ENCODE peak calls at places on chromosomes 16 and 17, in five cellular contexts. Z, D, X, N and E are unnamed samples.

GRCh38 chr16:30927789-30928378 is 4.5 kb downstream of the FBXL19 start:
- DNase-seq in X (peak), N (peak), Z (peak), D (no peak), E (no peak)

GRCh38 chr17:70050931-70051330 is 24.1 kb upstream of the KCNJ16 start:
- DNase-seq in D (no peak), X (no peak), N (no peak), Z (no peak), E (no peak)

GRCh38 chr17:39700148-39700987 is 504 bp downstream of the ERBB2 start:
- DNase-seq in Z (peak), D (no peak), X (no peak), N (no peak), E (no peak)

GRCh38 chr16:81723098-81723723 is 55.9 kb upstream of the PLCG2 start:
- DNase-seq in X (peak), Z (peak), N (peak), D (peak), E (peak)

GRCh38 chr17:40810505-40810904 is 10.7 kb upstream of the KRT28 start:
- DNase-seq in D (no peak), X (no peak), Z (peak), N (no peak), E (no peak)

GRCh38 chr17:39934324-39934723 is 6.8 kb downstream of the LRRC3C start:
- DNase-seq in X (no peak), D (no peak), N (no peak), Z (no peak), E (no peak)

GRCh38 chr16:67872631-67873434 is at the start of gene EDC4:
- DNase-seq in Z (peak), N (peak), X (peak), D (peak), E (peak)

GRCh38 chr17:27807567-27808470 is 7.5 kb upstream of the NOS2 start:
- DNase-seq in N (peak), D (no peak), X (no peak), Z (no peak), E (no peak)

GRCh38 chr17:11598274-11599221 is at the start of gene DNAH9:
- DNase-seq in D (no peak), Z (no peak), N (peak), X (peak), E (no peak)

GRCh38 chr17:59521465-59522126 is 43.8 kb upstream of the DHX40 start:
- DNase-seq in N (peak), X (peak), Z (peak), D (peak), E (no peak)

GRCh38 chr16:15946257-15947044 is 3.0 kb upstream of the ABCC1 start:
- DNase-seq in X (no peak), D (no peak), N (no peak), Z (peak), E (no peak)